ENCODE peak calls at places on chromosomes 7 and 10, in six cellular contexts. Q is GM06990, W is mammary epithelial cell, P is dorsolateral prefrontal cortex, E is heart left ventricle, J is breast epithelium. A is an unnamed sample.

GRCh38 chr7:79512269-79512668 is 58.8 kb upstream of the MAGI2 start:
- DNase-seq in J (no peak), W (no peak), Q (no peak), E (no peak), P (no peak), A (no peak)

GRCh38 chr7:6181136-6181535 is 91.3 kb downstream of the CYTH3 start:
- DNase-seq in J (no peak), W (no peak), P (no peak), E (no peak), Q (no peak), A (no peak)

GRCh38 chr7:81871606-81872265 is 101.9 kb upstream of the HGF start:
- DNase-seq in E (no peak), Q (no peak), P (no peak), J (no peak), W (no peak), A (no peak)

GRCh38 chr7:99762680-99763327 is 21.2 kb downstream of the CYP3A4 start:
- DNase-seq in P (no peak), J (peak; percentile 22), W (peak; percentile 87), Q (no peak), E (peak; percentile 30), A (peak; percentile 50)

GRCh38 chr7:100095289-100095688 is 5.9 kb downstream of the MCM7 start:
- DNase-seq in E (no peak), Q (no peak), W (no peak), P (no peak), J (no peak), A (no peak)

GRCh38 chr10:112819231-112819630 is 130.8 kb upstream of the TCF7L2 start:
- DNase-seq in Q (no peak), W (no peak), E (no peak), P (no peak), J (no peak), A (no peak)

GRCh38 chr7:40887099-40887498 is 752.3 kb downstream of the SUGCT start:
- DNase-seq in Q (no peak), P (no peak), W (peak; percentile 56), J (no peak), E (no peak), A (no peak)

GRCh38 chr10:89278034-89278535 is 23.8 kb upstream of the IFIT2 start:
- DNase-seq in W (peak; percentile 98), J (peak; percentile 73), E (peak; percentile 49), Q (no peak), P (no peak), A (peak; percentile 96)

GRCh38 chr7:79414910-79415309 is 38.6 kb downstream of the MAGI2 start:
- DNase-seq in E (no peak), W (no peak), Q (no peak), P (no peak), J (no peak), A (no peak)

GRCh38 chr10:5606321-5606720 is 60.1 kb downstream of the ASB13 start:
- DNase-seq in Q (no peak), P (no peak), J (no peak), E (no peak), W (no peak), A (no peak)

GRCh38 chr10:103789771-103790201 is 65.6 kb downstream of the SH3PXD2A start:
- DNase-seq in J (peak; percentile 85), Q (no peak), P (no peak), E (no peak), W (peak; percentile 65), A (no peak)

GRCh38 chr7:21671859-21672258 is 129.0 kb downstream of the DNAH11 start:
- DNase-seq in E (no peak), Q (peak; percentile 32), P (no peak), W (no peak), J (no peak), A (no peak)

GRCh38 chr7:69318794-69319193 is 279.5 kb upstream of the AUTS2 start:
- DNase-seq in J (no peak), E (no peak), W (no peak), Q (no peak), P (no peak), A (no peak)

GRCh38 chr10:75508814-75509306 is 77.4 kb downstream of the LRMDA start:
- DNase-seq in J (no peak), Q (no peak), P (no peak), W (no peak), E (no peak), A (no peak)

GRCh38 chr7:23893942-23894890 is 184.2 kb downstream of the STK31 start:
- DNase-seq in E (no peak), W (no peak), Q (no peak), P (no peak), J (no peak), A (no peak)

GRCh38 chr10:60140681-60141632 is 234.6 kb upstream of the CCDC6 start:
- DNase-seq in P (no peak), J (no peak), E (peak; percentile 22), Q (no peak), W (no peak), A (no peak)

GRCh38 chr10:109207361-109207760 is 716.0 kb downstream of the XPNPEP1 start:
- DNase-seq in Q (no peak), P (no peak), J (no peak), E (no peak), W (no peak), A (peak; percentile 34)

GRCh38 chr7:117005449-117005848 is 52.1 kb downstream of the ST7 start:
- DNase-seq in W (no peak), E (no peak), J (no peak), Q (no peak), P (no peak), A (no peak)

GRCh38 chr7:31271641-31272405 is 68.7 kb downstream of the NEUROD6 start:
- DNase-seq in J (no peak), E (no peak), P (no peak), W (no peak), Q (no peak), A (no peak)

GRCh38 chr10:112950714-112951348 is 784 bp downstream of the TCF7L2 start:
- DNase-seq in Q (no peak), J (peak; percentile 31), E (peak; percentile 47), W (peak; percentile 45), P (no peak), A (no peak)

GRCh38 chr7:33743594-33743993 is 161.7 kb upstream of the BMPER start:
- DNase-seq in E (no peak), Q (no peak), W (peak; percentile 91), P (no peak), J (no peak), A (no peak)

GRCh38 chr7:473870-474604 is 45.6 kb downstream of the PDGFA start:
- DNase-seq in J (peak; percentile 10), Q (no peak), P (peak; percentile 26), E (no peak), W (no peak), A (no peak)

GRCh38 chr7:18053177-18053928 is 25.7 kb upstream of the PRPS1L1 start:
- DNase-seq in J (no peak), W (peak; percentile 29), E (no peak), Q (no peak), P (no peak), A (no peak)

DNA sequence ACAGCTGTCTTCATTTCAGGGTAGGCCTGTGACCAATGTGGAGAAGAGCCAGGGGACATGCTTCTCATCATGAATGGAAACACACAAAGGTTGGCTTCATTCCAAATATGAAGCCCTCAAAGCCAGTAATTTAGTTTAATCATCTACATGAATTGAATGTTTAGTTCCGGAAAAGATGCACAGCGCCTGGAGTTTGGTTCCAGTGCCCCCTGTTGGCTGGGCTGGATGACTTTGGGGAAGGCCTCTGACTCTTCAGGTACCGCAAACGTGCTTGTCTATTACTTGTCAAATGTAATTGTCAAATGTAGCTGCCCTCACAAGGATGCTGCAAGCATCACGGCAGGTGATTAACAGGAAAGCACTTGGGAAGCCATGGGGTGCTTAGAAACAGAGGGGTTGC is 130.7 kb downstream of the ADRA2A start:
- DNase-seq in P (no peak), W (no peak), Q (no peak), J (no peak), E (no peak), A (no peak)
- TF ChIP-seq CTCF in P (no peak), W (no peak), Q (peak; percentile 49), J (no peak), E (no peak), A (no peak)

GRCh38 chr7:73623798-73624668 is at the start of gene MLXIPL:
- DNase-seq in P (peak; percentile 86), W (peak; percentile 62), E (peak; percentile 60), J (peak; percentile 74), Q (peak; percentile 57), A (no peak)
- H3K27me3 ChIP-seq in P (peaks cover 36% of the 10 kb centered on the region), W (peaks cover 14% of the 10 kb centered on the region), E (peaks cover 18% of the 10 kb centered on the region), J (peaks cover 39% of the 10 kb centered on the region), Q (peaks cover 3% of the 10 kb centered on the region), A (peaks cover 50% of the 10 kb centered on the region)

GRCh38 chr10:121593267-121593666 is 5.0 kb downstream of the FGFR2 start:
- DNase-seq in W (no peak), J (no peak), Q (no peak), E (no peak), P (peak; percentile 60), A (no peak)
- H3K4me3 ChIP-seq in W (no peak overlapping the region), J (no peak overlapping the region), Q (no peak overlapping the region), E (no peak overlapping the region), P (peak overlapping the region; percentile 73), A (no peak overlapping the region)

GRCh38 chr10:24531439-24531838 is 192.2 kb downstream of the ARHGAP21 start:
- DNase-seq in Q (no peak), P (no peak), J (no peak), E (no peak), W (no peak), A (no peak)
- TF ChIP-seq CTCF in Q (no peak), P (no peak), J (no peak), E (no peak), W (no peak), A (no peak)

GRCh38 chr7:101306307-101306706 is 15.3 kb downstream of the IFT22 start:
- DNase-seq in P (no peak), W (no peak), E (no peak), J (no peak), Q (no peak), A (no peak)

GRCh38 chr7:101300465-101301376 is 20.9 kb downstream of the IFT22 start:
- DNase-seq in J (no peak), E (no peak), W (no peak), Q (no peak), P (no peak), A (no peak)

GRCh38 chr7:101302641-101303101 is 18.9 kb downstream of the IFT22 start:
- DNase-seq in E (no peak), Q (no peak), W (no peak), J (no peak), P (no peak), A (no peak)

GRCh38 chr7:101299511-101300464 is 21.8 kb downstream of the IFT22 start:
- DNase-seq in J (no peak), P (no peak), Q (no peak), E (no peak), W (no peak), A (no peak)

DNA sequence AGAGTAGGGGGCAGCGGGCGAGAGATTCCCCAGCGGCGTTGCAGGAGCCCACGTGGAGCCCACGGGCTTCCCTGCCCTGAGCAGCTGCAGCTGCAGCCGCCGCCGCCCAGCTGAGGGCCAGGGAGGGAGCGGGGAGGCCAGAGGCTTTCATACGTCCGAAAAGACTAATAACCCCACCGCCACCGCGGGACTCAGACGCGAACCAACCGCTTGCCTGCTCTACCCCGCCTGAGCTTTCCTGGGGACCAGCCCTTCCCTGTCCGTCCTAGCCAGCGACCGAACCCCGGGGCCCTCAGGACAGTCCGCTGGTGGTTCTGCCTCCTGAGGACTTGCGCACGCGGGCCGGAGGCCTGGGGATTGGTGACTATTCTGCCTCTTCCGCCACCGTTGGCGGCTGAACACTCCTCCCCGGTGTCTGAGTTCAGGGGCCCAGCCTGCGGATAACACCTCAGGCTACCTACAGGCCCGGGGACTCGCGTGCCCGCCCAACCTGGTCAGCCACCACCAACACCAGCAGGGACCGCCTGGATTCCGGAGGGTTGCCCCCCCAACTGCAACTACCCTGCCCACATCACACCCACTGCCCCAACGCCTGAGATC is 18.4 kb downstream of the IFT22 start:
- DNase-seq in W (no peak), P (no peak), J (no peak), E (no peak), Q (no peak), A (no peak)
- H3K27me3 ChIP-seq in W (peaks cover 39% of the 10 kb centered on the region), P (peaks cover 100% of the 10 kb centered on the region), J (peaks cover 64% of the 10 kb centered on the region), E (peaks cover 49% of the 10 kb centered on the region), Q (no peaks in the 10 kb centered on the region), A (peaks cover 45% of the 10 kb centered on the region)